ENCODE peak calls at places on chromosomes 3 and 15, in four cellular contexts. One of them, this sample, is unnamed.

GRCh38 chr15:35000511-35000910 is 12.4 kb upstream of the ZNF770 start:
- DNase-seq in T-cell: no peak
- DNase-seq in cardiac fibroblast: peak
- DNase-seq in foreskin keratinocyte: peak
- DNase-seq in this sample: no peak

GRCh38 chr3:190522621-190523222 is 8.8 kb downstream of the IL1RAP start:
- DNase-seq in T-cell: no peak
- DNase-seq in cardiac fibroblast: no peak
- DNase-seq in foreskin keratinocyte: no peak
- DNase-seq in this sample: no peak

GRCh38 chr15:28935316-28935715 is 49.5 kb downstream of the APBA2 start:
- DNase-seq in T-cell: peak
- DNase-seq in cardiac fibroblast: no peak
- DNase-seq in foreskin keratinocyte: no peak
- DNase-seq in this sample: no peak

GRCh38 chr3:184766555-184767261 is 45.3 kb upstream of the VPS8 start:
- DNase-seq in T-cell: no peak
- DNase-seq in cardiac fibroblast: no peak
- DNase-seq in foreskin keratinocyte: peak
- DNase-seq in this sample: no peak

GRCh38 chr3:186839874-186840641 is 2.5 kb upstream of the ADIPOQ start:
- DNase-seq in T-cell: no peak
- DNase-seq in cardiac fibroblast: peak
- DNase-seq in foreskin keratinocyte: no peak
- DNase-seq in this sample: no peak

GRCh38 chr3:28590851-28591250 is 242.2 kb upstream of the AZI2 start:
- DNase-seq in T-cell: no peak
- DNase-seq in cardiac fibroblast: no peak
- DNase-seq in foreskin keratinocyte: no peak
- DNase-seq in this sample: no peak

GRCh38 chr3:149188494-149188893 is 33.1 kb downstream of the CP start:
- DNase-seq in T-cell: no peak
- DNase-seq in cardiac fibroblast: no peak
- DNase-seq in foreskin keratinocyte: no peak
- DNase-seq in this sample: peak

GRCh38 chr3:5136619-5137429 is 14.7 kb downstream of the ARL8B start:
- DNase-seq in T-cell: peak
- DNase-seq in cardiac fibroblast: peak
- DNase-seq in foreskin keratinocyte: peak
- DNase-seq in this sample: no peak

GRCh38 chr15:58518626-58519025 is 86.8 kb downstream of the LIPC start:
- DNase-seq in T-cell: no peak
- DNase-seq in cardiac fibroblast: no peak
- DNase-seq in foreskin keratinocyte: no peak
- DNase-seq in this sample: no peak

GRCh38 chr3:124383051-124383450 is 347.2 kb upstream of the UMPS start:
- DNase-seq in T-cell: no peak
- DNase-seq in cardiac fibroblast: no peak
- DNase-seq in foreskin keratinocyte: peak
- DNase-seq in this sample: no peak

GRCh38 chr15:77001966-77002365 is 7.0 kb downstream of the PSTPIP1 start:
- DNase-seq in T-cell: no peak
- DNase-seq in cardiac fibroblast: no peak
- DNase-seq in foreskin keratinocyte: no peak
- DNase-seq in this sample: no peak

GRCh38 chr3:20905210-20905805 is 719.3 kb upstream of the SGO1 start:
- DNase-seq in T-cell: no peak
- DNase-seq in cardiac fibroblast: peak
- DNase-seq in foreskin keratinocyte: peak
- DNase-seq in this sample: no peak

GRCh38 chr15:78103406-78104118 is 11.2 kb downstream of the SH2D7 start:
- DNase-seq in T-cell: peak
- DNase-seq in cardiac fibroblast: no peak
- DNase-seq in foreskin keratinocyte: no peak
- DNase-seq in this sample: no peak

GRCh38 chr3:88003115-88003755 is 55.6 kb downstream of the CGGBP1 start:
- DNase-seq in T-cell: no peak
- DNase-seq in cardiac fibroblast: peak
- DNase-seq in foreskin keratinocyte: peak
- DNase-seq in this sample: no peak

This sample was measured in NCI-H774.